ENCODE peak calls at places on chromosome 16, in five cellular contexts. D, I, R, U and H are unnamed samples.

GRCh38 chr16:84740596-84741071 is 40.8 kb downstream of the USP10 start:
- DNase-seq in R (peak), I (no peak), D (no peak), U (no peak), H (peak)

GRCh38 chr16:84543253-84543652 is 38.8 kb upstream of the MEAK7 start:
- DNase-seq in D (no peak), I (no peak), U (no peak), R (no peak), H (no peak)

GRCh38 chr16:17339764-17340541 is 130.8 kb downstream of the XYLT1 start:
- DNase-seq in R (no peak), U (no peak), I (no peak), D (no peak), H (no peak)

GRCh38 chr16:85627102-85627834 is 14.1 kb downstream of the GSE1 start:
- DNase-seq in D (no peak), I (no peak), R (no peak), U (no peak), H (no peak)

GRCh38 chr16:7037491-7037890 is 295.2 kb upstream of the RBFOX1 start:
- DNase-seq in R (no peak), D (no peak), U (no peak), I (no peak), H (no peak)

GRCh38 chr16:86042996-86043725 is 144.2 kb downstream of the IRF8 start:
- DNase-seq in U (no peak), I (no peak), R (no peak), D (no peak), H (no peak)

GRCh38 chr16:48592839-48593429 is 17.0 kb downstream of the N4BP1 start:
- DNase-seq in U (peak), I (peak), D (no peak), R (no peak), H (peak)

GRCh38 chr16:12985516-12985915 is 84.1 kb downstream of the SHISA9 start:
- DNase-seq in R (no peak), I (no peak), D (no peak), U (no peak), H (no peak)

GRCh38 chr16:84925773-84926372 is 85.5 kb downstream of the ZDHHC7 start:
- DNase-seq in U (no peak), I (no peak), D (no peak), R (no peak), H (no peak)

GRCh38 chr16:67173808-67174705 is 3.7 kb downstream of the NOL3 start:
- DNase-seq in D (peak), U (peak), I (peak), R (peak), H (peak)

GRCh38 chr16:15452456-15452855 is 18.1 kb downstream of the BMERB1 start:
- DNase-seq in R (no peak), I (no peak), U (no peak), D (no peak), H (no peak)

GRCh38 chr16:11029948-11030347 is 85.6 kb downstream of the CLEC16A start:
- DNase-seq in U (peak), R (no peak), I (no peak), D (no peak), H (no peak)

GRCh38 chr16:84641643-84642358 is 6.5 kb upstream of the KLHL36 start:
- DNase-seq in D (no peak), I (no peak), U (no peak), R (no peak), H (no peak)

GRCh38 chr16:5412721-5413120 is 315.1 kb upstream of the EEF2KMT start:
- DNase-seq in D (no peak), I (no peak), R (no peak), U (no peak), H (no peak)

GRCh38 chr16:67026570-67026969 is 2.4 kb upstream of the CBFB start:
- DNase-seq in U (no peak), I (no peak), R (no peak), D (no peak), H (no peak)

GRCh38 chr16:79402356-79402755 is 198.2 kb downstream of the MAF start:
- DNase-seq in I (no peak), U (no peak), R (no peak), D (peak), H (no peak)

GRCh38 chr16:86896976-86897375 is 318.6 kb downstream of the FOXL1 start:
- DNase-seq in U (no peak), R (no peak), I (no peak), D (no peak), H (no peak)

GRCh38 chr16:13923703-13924298 is 3.8 kb downstream of the ERCC4 start:
- DNase-seq in R (no peak), D (no peak), U (peak), I (peak), H (peak)

GRCh38 chr16:64061621-64062020 is 1060.2 kb downstream of the CDH11 start:
- DNase-seq in I (peak), D (no peak), R (no peak), U (no peak), H (no peak)

GRCh38 chr16:53933407-53933806 is 229.5 kb downstream of the FTO start:
- DNase-seq in I (no peak), U (no peak), D (no peak), R (no peak), H (no peak)

GRCh38 chr16:23081675-23082119 is 67.6 kb downstream of the USP31 start:
- DNase-seq in I (peak), R (no peak), U (peak), D (no peak), H (peak)

GRCh38 chr16:26752166-26752565 is 314.6 kb upstream of the C16orf82 start:
- DNase-seq in I (no peak), R (no peak), D (no peak), U (no peak), H (no peak)

GRCh38 chr16:85162478-85163277 is 50.4 kb upstream of the CIBAR2 start:
- DNase-seq in R (peak), I (peak), U (peak), D (peak), H (peak)

GRCh38 chr16:25089346-25089745 is 22.2 kb upstream of the LCMT1 start:
- DNase-seq in R (no peak), I (no peak), D (no peak), U (no peak), H (no peak)

GRCh38 chr16:50354629-50355456 is 13.9 kb downstream of the BRD7 start:
- DNase-seq in D (no peak), U (peak), I (no peak), R (no peak), H (peak)

GRCh38 chr16:49442805-49443204 is 69.2 kb downstream of the C16orf78 start:
- DNase-seq in U (no peak), R (no peak), D (no peak), I (no peak), H (no peak)

GRCh38 chr16:71364306-71364705 is 5.8 kb downstream of the CALB2 start:
- DNase-seq in U (no peak), R (no peak), D (no peak), I (no peak), H (no peak)

GRCh38 chr16:29738514-29738913 is 7.3 kb downstream of the C16orf54 start:
- DNase-seq in U (no peak), D (no peak), I (no peak), R (no peak), H (no peak)

GRCh38 chr16:58458634-58459343 is 41.2 kb upstream of the NDRG4 start:
- DNase-seq in D (no peak), I (no peak), U (no peak), R (no peak), H (no peak)

GRCh38 chr16:58454856-58455255 is 45.1 kb upstream of the NDRG4 start:
- DNase-seq in D (no peak), R (no peak), I (no peak), U (no peak), H (no peak)

GRCh38 chr16:58456193-58456592 is 43.8 kb upstream of the NDRG4 start:
- DNase-seq in I (no peak), U (no peak), D (no peak), R (no peak), H (no peak)

GRCh38 chr16:58454178-58454577 is 45.8 kb upstream of the NDRG4 start:
- DNase-seq in R (no peak), I (no peak), U (no peak), D (no peak), H (no peak)

GRCh38 chr16:58455750-58456149 is 44.2 kb upstream of the NDRG4 start:
- DNase-seq in U (no peak), R (no peak), D (no peak), I (no peak), H (no peak)
- H3K4me3 ChIP-seq in U (no peak), R (no peak), D (no peak), I (no peak), H (no peak)

DNA sequence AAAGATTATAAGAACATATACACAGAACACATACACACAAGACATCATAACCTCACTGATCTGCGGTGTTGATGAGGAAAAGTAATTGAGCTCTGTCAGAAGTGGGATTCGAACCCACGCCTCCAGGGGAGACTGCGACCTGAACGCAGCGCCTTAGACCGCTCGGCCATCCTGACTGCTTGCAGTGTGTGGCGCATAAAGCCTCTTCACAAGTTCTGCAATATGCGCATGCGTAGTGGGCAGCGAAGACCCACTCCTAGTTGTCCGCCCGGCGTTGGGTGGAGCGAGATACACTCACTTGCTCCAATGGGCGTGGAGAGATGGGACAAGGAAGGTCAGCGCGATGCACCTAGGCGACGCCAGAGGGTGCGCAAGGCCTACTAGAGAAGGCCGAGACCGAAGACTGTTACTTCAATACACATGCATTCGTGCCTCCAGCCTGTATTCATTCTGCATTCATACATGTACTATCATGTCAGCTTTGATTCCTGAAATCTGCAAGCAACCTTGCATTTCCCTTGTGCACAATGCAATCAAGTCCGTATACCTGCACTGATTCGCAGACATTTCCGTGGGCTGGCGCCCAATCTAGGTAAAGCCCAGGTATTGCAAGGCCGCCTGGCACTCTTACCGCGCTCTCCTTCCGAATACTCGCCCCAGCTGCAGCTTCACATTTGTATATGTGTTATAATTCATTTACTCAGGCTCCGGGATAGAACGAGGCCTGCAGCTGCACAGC is 16.1 kb upstream of the PLLP start:
- DNase-seq in U (peak), R (peak), D (peak), I (peak), H (peak)
- TF ChIP-seq CTCF in U (peak), R (peak), D (peak), I (peak), H (peak)

DNA sequence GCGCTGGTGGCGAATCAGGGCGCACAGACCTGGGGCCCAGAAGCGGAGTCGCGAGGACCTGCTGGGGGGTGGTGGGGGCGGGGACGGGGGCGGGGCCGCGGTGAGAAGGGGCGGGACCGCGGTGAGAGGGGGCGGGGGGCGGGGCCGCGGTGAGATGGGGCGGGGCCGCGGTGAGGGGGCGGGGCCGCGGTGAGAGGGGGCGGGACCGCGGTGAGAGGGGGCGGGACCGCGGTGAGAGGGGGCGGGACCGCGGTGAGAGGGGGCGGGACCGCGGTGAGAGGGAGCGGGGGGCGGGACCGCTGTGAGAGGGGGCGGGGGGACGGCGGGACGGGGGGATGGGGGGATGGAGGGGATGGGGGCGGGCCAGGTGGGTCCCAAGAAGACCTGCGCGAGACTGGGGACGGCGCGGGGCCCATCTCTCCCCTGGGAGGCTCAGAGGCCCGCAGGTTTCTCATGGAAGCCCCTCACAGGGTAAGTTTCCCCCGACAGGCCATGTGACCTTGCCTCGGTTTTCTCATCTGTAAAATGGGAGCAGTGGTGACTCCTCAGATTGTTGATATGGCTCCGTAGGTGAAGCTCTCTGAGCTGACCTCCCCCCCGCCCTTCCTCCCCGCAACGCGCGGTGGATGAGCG is 28.6 kb upstream of the DBNDD1 start:
- DNase-seq in D (peak), I (no peak), R (no peak), U (no peak), H (no peak)
- H3K4me3 ChIP-seq in D (peak), I (no peak), R (peak), U (peak), H (no peak)

DNA sequence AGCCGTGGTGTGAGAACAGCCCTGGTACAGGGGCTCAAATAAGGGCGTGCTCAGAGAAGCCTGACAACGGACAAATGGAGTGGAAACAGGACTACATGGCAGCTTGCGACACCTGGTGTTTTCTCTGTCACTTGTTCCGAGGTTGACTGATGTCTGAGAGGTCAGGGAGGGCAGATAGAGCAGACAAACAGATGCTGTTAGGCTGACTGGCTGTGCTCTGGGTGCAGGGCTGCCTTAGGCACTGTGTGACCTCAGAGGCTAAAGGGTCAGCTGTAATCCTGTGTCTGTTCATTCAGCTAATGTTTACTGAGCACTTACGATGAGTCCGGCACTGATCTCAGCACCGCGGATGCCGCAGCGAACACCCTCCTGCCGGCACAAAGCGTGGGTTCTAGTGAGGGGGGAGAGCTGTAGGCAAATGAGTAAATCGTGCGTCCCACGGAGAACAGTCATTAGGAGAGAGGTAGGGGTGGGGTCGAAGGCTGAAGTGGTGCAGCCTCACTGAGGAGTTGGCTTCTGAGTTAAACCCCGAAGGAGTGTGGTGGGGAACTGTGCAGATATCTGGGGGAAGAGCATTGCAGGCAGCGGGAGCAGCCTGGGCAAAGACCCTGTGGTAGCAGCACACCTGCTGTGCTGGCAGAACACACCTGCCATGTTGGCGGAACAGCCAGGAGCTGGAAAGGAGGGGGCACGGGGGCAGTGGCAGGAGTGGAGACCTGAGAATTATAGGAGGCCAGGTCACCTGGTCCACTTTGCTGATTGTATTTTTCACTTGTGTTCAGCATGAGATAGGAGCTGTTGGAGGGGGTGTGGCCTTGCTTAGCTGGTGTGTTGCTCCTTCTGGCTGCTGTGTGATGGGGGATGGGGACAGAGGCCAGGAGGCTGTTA is 35.0 kb downstream of the GPT2 start:
- DNase-seq in I (no peak), D (no peak), U (no peak), R (no peak), H (no peak)
- TF ChIP-seq CTCF in I (no peak), D (no peak), U (no peak), R (no peak), H (no peak)

DNA sequence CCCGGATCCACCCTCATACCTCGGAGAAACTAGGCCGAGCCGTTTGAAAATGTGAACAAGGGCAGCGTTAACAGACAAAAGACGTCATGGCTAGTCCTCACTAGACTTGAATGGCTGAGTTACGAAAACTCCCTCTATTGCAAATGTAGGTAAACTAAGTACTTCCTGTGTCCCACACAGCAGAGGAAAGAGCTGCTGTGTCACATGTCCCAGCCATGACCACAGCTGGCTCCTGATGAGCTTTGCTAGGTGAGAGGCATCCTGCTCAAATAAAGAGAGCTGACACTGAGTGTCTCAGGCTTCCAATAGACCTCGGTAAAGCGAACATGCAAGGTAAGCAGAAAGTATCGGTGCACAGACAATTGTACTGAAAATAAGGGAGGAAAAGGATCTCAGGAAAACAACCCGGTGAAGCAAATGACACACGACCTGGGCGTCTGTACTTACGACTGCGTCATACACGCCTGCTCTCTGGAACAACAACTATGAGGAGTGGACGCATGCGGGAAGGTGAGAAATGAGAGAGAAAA is 26.0 kb downstream of the TMEM204 start:
- DNase-seq in I (no peak), D (no peak), R (no peak), U (no peak), H (no peak)
- H3K4me3 ChIP-seq in I (no peak), D (no peak), R (no peak), U (no peak), H (no peak)

GRCh38 chr16:81582655-81583441 is 138.2 kb downstream of the CMIP start:
- DNase-seq in U (no peak), D (no peak), I (peak), R (no peak), H (no peak)
- TF ChIP-seq CTCF in U (no peak), D (no peak), I (peak), R (peak), H (no peak)